ENCODE peak calls at places on chromosomes 11 and 22, in eight cellular contexts. X is Panc1, K is HCT116, S is prostate gland, D is endothelial cell of umbilical vein, L is breast epithelium, Q is sigmoid colon, Z is K562. A is an unnamed sample.

GRCh38 chr11:130785376-130786110 is 130.7 kb downstream of the SNX19 start:
- DNase-seq in Z (no peak), K (no peak), L (no peak), X (no peak), D (no peak), Q (no peak), S (no peak), A (no peak)

GRCh38 chr11:13334068-13334785 is 56.6 kb downstream of the BMAL1 start:
- DNase-seq in Q (no peak), D (no peak), L (no peak), Z (no peak), K (no peak), X (no peak), S (no peak), A (no peak)

GRCh38 chr11:30938801-30939200 is 352.6 kb upstream of the MPPED2 start:
- DNase-seq in Q (no peak), D (no peak), X (no peak), L (no peak), K (no peak), S (no peak), Z (no peak), A (no peak)

GRCh38 chr11:5596611-5597201 is at the start of gene TRIM6:
- DNase-seq in S (peak; percentile 26), D (peak; percentile 42), L (peak; percentile 32), Q (peak; percentile 83), K (no peak), Z (peak; percentile 65), X (no peak), A (peak; percentile 84)

GRCh38 chr11:47233989-47234668 is 14.5 kb downstream of the ACP2 start:
- DNase-seq in Q (no peak), K (no peak), L (no peak), D (peak; percentile 29), Z (peak; percentile 15), S (no peak), X (peak; percentile 86), A (no peak)

GRCh38 chr11:1261241-1262071 is 38.6 kb downstream of the MUC5B start:
- DNase-seq in X (no peak), Z (no peak), S (no peak), K (no peak), L (no peak), D (no peak), Q (no peak), A (no peak)

GRCh38 chr11:128294001-128294684 is 293.2 kb downstream of the ETS1 start:
- DNase-seq in S (no peak), L (no peak), K (no peak), X (no peak), Z (no peak), Q (no peak), D (no peak), A (no peak)

GRCh38 chr22:42562282-42562681 is 8.5 kb downstream of the SERHL2 start:
- DNase-seq in S (no peak), L (no peak), D (no peak), X (no peak), Z (no peak), K (no peak), Q (no peak), A (no peak)

GRCh38 chr11:112174789-112175595 is at the start of gene BCO2:
- DNase-seq in X (peak; percentile 74), Z (peak; percentile 57), K (peak; percentile 52), S (peak; percentile 57), L (peak; percentile 79), Q (peak; percentile 94), D (peak; percentile 82), A (peak; percentile 80)

GRCh38 chr11:69841859-69842698 is 22.9 kb upstream of the FGF3 start:
- DNase-seq in X (no peak), D (no peak), L (no peak), Q (no peak), K (peak; percentile 49), S (no peak), Z (peak; percentile 56), A (peak; percentile 56)

GRCh38 chr11:46577058-46577457 is 16.8 kb downstream of the AMBRA1 start:
- DNase-seq in Q (no peak), D (no peak), Z (no peak), S (no peak), X (no peak), L (no peak), K (no peak), A (no peak)

GRCh38 chr22:47535681-47536080 is 773.2 kb downstream of the TBC1D22A start:
- DNase-seq in X (no peak), Z (no peak), L (no peak), Q (no peak), S (no peak), K (no peak), D (no peak), A (no peak)
- H3K9me3 ChIP-seq in X (no peaks in the 10 kb centered on the region), Z (no peaks in the 10 kb centered on the region), L (peaks cover 6% of the 10 kb centered on the region), Q (no peaks in the 10 kb centered on the region), S (no peaks in the 10 kb centered on the region), K (no peaks in the 10 kb centered on the region), D (peaks cover 4% of the 10 kb centered on the region), A (peaks cover 8% of the 10 kb centered on the region)

GRCh38 chr11:66421492-66422205 is 814 bp downstream of the NPAS4 start:
- DNase-seq in X (no peak), S (peak; percentile 91), K (peak; percentile 55), Z (peak; percentile 89), D (peak; percentile 88), L (peak; percentile 88), Q (peak; percentile 96), A (peak; percentile 91)
- TF ChIP-seq POLR2AphosphoS5 in X (peak; percentile 87), S (peak; percentile 94), K (peak; percentile 97), Z (peak; percentile 91), D (peak; percentile 99), L (peak; percentile 99), Q (peak; percentile 82), A (peak; percentile 77)

GRCh38 chr11:65433657-65434056 is 11.1 kb downstream of the NEAT1 start:
- DNase-seq in K (no peak), Q (peak; percentile 39), L (peak; percentile 12), X (no peak), D (no peak), Z (no peak), S (no peak), A (no peak)

GRCh38 chr11:65434057-65434666 is 11.6 kb downstream of the NEAT1 start:
- DNase-seq in Q (peak; percentile 62), X (no peak), K (no peak), S (peak; percentile 15), D (peak; percentile 33), L (peak; percentile 15), Z (no peak), A (no peak)

GRCh38 chr11:65432133-65432650 is 9.6 kb downstream of the NEAT1 start:
- DNase-seq in Q (no peak), Z (no peak), L (no peak), X (no peak), D (peak; percentile 26), S (no peak), K (no peak), A (no peak)

GRCh38 chr11:65431452-65432132 is 9.0 kb downstream of the NEAT1 start:
- DNase-seq in Q (no peak), K (no peak), D (peak; percentile 35), Z (no peak), L (peak; percentile 18), S (no peak), X (no peak), A (no peak)

GRCh38 chr11:65432686-65433582 is 10.3 kb downstream of the NEAT1 start:
- DNase-seq in X (no peak), L (peak; percentile 10), Z (no peak), S (no peak), Q (no peak), D (peak; percentile 50), K (no peak), A (no peak)
- H3K4me3 ChIP-seq in X (peak overlapping the region; percentile 99), L (no peak overlapping the region), Z (no peak overlapping the region), S (no peak overlapping the region), Q (no peak overlapping the region), D (no peak overlapping the region), K (no peak overlapping the region), A (no peak overlapping the region)

DNA sequence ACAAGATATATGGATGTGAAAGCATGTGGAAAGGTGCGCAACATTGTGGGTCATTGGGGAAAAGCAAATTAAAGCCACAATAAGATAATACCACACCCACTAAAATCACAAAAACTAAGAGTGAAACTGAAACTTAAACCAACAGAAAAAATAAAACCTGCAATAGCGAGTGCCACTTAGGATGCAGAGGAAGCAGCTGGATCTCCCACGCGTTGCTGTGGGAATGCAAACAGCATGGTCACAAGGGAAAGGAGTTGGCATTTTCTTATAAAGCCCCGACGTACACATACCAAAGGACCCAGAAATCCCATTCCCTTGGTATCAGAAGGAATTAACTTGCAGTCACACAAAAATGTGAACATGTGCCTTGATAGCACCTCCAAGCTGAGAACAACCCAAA is 712.0 kb downstream of the TBC1D22A start:
- DNase-seq in D (no peak), Z (no peak), X (no peak), K (no peak), Q (no peak), L (no peak), S (no peak), A (no peak)
- H3K9me3 ChIP-seq in D (no peaks in the 10 kb centered on the region), Z (no peaks in the 10 kb centered on the region), X (no peaks in the 10 kb centered on the region), K (no peaks in the 10 kb centered on the region), Q (no peaks in the 10 kb centered on the region), L (no peaks in the 10 kb centered on the region), S (no peaks in the 10 kb centered on the region), A (no peaks in the 10 kb centered on the region)

GRCh38 chr11:123616505-123617198 is 37.8 kb downstream of the SCN3B start:
- DNase-seq in S (peak; percentile 53), L (peak; percentile 18), D (no peak), Q (peak; percentile 85), X (no peak), Z (no peak), K (no peak), A (no peak)
- TF ChIP-seq POLR2AphosphoS5 in S (peak; percentile 10), L (no peak), D (no peak), Q (peak; percentile 86), X (no peak), Z (no peak), K (no peak), A (no peak)

DNA sequence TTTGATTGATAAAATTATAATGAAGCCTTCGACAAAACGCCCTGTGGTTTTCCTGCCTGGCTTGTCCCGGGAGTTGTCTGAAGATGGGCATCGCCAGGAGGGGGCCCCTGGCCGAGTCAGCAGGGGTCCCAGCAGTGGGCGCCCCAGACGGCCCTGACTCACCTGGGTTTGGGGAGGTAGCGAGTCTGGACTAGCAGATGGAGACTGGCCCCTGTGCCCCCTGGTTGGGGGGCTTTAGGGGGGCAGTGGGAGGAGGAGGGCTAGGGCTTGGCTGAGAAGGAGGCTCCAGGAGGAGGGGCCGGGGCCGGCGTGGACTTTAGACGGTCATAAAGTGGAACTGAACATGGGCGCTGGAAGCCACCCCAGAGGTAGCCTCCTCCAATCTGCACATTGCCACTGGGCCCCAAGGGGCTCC is 410 bp upstream of the LIF start:
- DNase-seq in X (no peak), K (no peak), D (no peak), S (no peak), L (no peak), Z (no peak), Q (no peak), A (no peak)
- H3K4me3 ChIP-seq in X (peak overlapping the region; percentile 37), K (peak overlapping the region; percentile 11), D (no peak overlapping the region), S (no peak overlapping the region), L (peak overlapping the region; percentile 77), Z (no peak overlapping the region), Q (no peak overlapping the region), A (no peak overlapping the region)

GRCh38 chr11:127205688-127206217 is 205.2 kb upstream of the KIRREL3 start:
- DNase-seq in L (no peak), K (no peak), Q (no peak), S (no peak), X (no peak), D (no peak), Z (no peak), A (no peak)
- H3K9me3 ChIP-seq in L (peaks cover 21% of the 10 kb centered on the region), K (peaks cover 21% of the 10 kb centered on the region), Q (no peaks in the 10 kb centered on the region), S (no peaks in the 10 kb centered on the region), X (no peaks in the 10 kb centered on the region), D (no peaks in the 10 kb centered on the region), Z (no peaks in the 10 kb centered on the region), A (no peaks in the 10 kb centered on the region)

A was measured in spleen.